ENCODE peak calls at places on chromosomes 16 and 17, in eight cellular contexts. Y is colonic mucosa, X is T-helper 1 cell, H is SHP77, V is lung, E is NCI-H1694 treated with DMSO at 0.1 percent for 48 hours, R is dorsolateral prefrontal cortex, M is H4. F is an unnamed sample.

GRCh38 chr16:86964846-86965245 is 352.3 kb downstream of the C16orf95 start:
- DNase-seq in Y (no peak), X (no peak), H (no peak), V (no peak), E (no peak), R (peak; percentile 20), M (no peak), F (no peak)

GRCh38 chr16:85578599-85578948 is 34.5 kb upstream of the GSE1 start:
- DNase-seq in Y (no peak), X (no peak), H (no peak), V (no peak), E (no peak), R (no peak), M (no peak), F (no peak)

GRCh38 chr16:75660321-75660720 is 12.7 kb downstream of the TERF2IP start:
- DNase-seq in Y (no peak), X (no peak), H (no peak), V (no peak), E (no peak), R (peak; percentile 65), M (no peak), F (no peak)

GRCh38 chr17:1203111-1203966 is 23.6 kb upstream of the ABR start:
- DNase-seq in Y (peak; percentile 75), X (peak; percentile 47), H (no peak), V (peak; percentile 65), E (no peak), R (no peak), M (peak; percentile 82), F (peak; percentile 86)

GRCh38 chr17:38922538-38923291 is 2.7 kb upstream of the LASP1NB start:
- DNase-seq in Y (peak; percentile 81), X (no peak), H (no peak), V (peak; percentile 65), E (peak; percentile 7), R (no peak), M (no peak), F (no peak)

GRCh38 chr17:29113334-29113733 is 66.9 kb downstream of the MYO18A start:
- DNase-seq in Y (no peak), X (no peak), H (no peak), V (no peak), E (no peak), R (no peak), M (no peak), F (no peak)

GRCh38 chr17:62637809-62638208 is 10.3 kb downstream of the MRC2 start:
- DNase-seq in Y (no peak), X (no peak), H (peak; percentile 21), V (no peak), E (no peak), R (no peak), M (no peak), F (no peak)

GRCh38 chr16:67399218-67399733 is 6.0 kb upstream of the TPPP3 start:
- DNase-seq in Y (peak; percentile 53), X (no peak), H (no peak), V (no peak), E (no peak), R (no peak), M (no peak), F (no peak)

GRCh38 chr17:26962255-26963162 is 331.4 kb upstream of the WSB1 start:
- DNase-seq in Y (no peak), X (no peak), H (no peak), V (no peak), E (no peak), R (no peak), M (no peak), F (no peak)

GRCh38 chr17:36846410-36847292 is 90.6 kb upstream of the LHX1 start:
- DNase-seq in Y (no peak), X (no peak), H (no peak), V (no peak), E (no peak), R (no peak), M (no peak), F (no peak)

GRCh38 chr17:68455756-68456528 is 1.4 kb downstream of the WIPI1 start:
- DNase-seq in Y (no peak), X (no peak), H (no peak), V (no peak), E (peak; percentile 23), R (no peak), M (peak; percentile 48), F (no peak)

GRCh38 chr16:19086322-19087199 is 19.1 kb downstream of the COQ7 start:
- DNase-seq in Y (peak; percentile 91), X (peak; percentile 59), H (peak; percentile 89), V (peak; percentile 86), E (peak; percentile 52), R (peak; percentile 81), M (peak; percentile 92), F (peak; percentile 88)

GRCh38 chr17:77254961-77255741 is 114.4 kb downstream of the SEC14L1 start:
- DNase-seq in Y (no peak), X (no peak), H (peak; percentile 34), V (peak; percentile 82), E (no peak), R (no peak), M (peak; percentile 97), F (no peak)

GRCh38 chr17:33366998-33367397 is 73.9 kb upstream of the ASIC2 start:
- DNase-seq in Y (no peak), X (no peak), H (no peak), V (no peak), E (no peak), R (no peak), M (no peak), F (no peak)

GRCh38 chr17:80940171-80941123 is 51.2 kb upstream of the CHMP6 start:
- DNase-seq in Y (no peak), X (no peak), H (peak; percentile 18), V (no peak), E (no peak), R (peak; percentile 28), M (no peak), F (peak; percentile 62)

GRCh38 chr17:67211742-67212141 is 33.3 kb downstream of the HELZ start:
- DNase-seq in Y (no peak), X (no peak), H (no peak), V (no peak), E (no peak), R (no peak), M (no peak), F (no peak)

GRCh38 chr16:47636501-47637090 is 175.5 kb downstream of the PHKB start:
- DNase-seq in Y (no peak), X (no peak), H (no peak), V (no peak), E (no peak), R (no peak), M (no peak), F (no peak)

GRCh38 chr16:47475786-47476185 is 14.7 kb downstream of the PHKB start:
- DNase-seq in Y (no peak), X (no peak), H (no peak), V (no peak), E (no peak), R (no peak), M (no peak), F (no peak)

GRCh38 chr16:476039-476438 is 50.6 kb downstream of the RAB11FIP3 start:
- DNase-seq in Y (peak; percentile 34), X (no peak), H (no peak), V (no peak), E (no peak), R (no peak), M (no peak), F (no peak)

GRCh38 chr17:81609541-81610353 is 27.2 kb downstream of the NPLOC4 start:
- DNase-seq in Y (no peak), X (no peak), H (no peak), V (no peak), E (no peak), R (no peak), M (no peak), F (no peak)

GRCh38 chr17:76276461-76277299 is 11.5 kb downstream of the UBALD2 start:
- DNase-seq in Y (no peak), X (no peak), H (no peak), V (no peak), E (no peak), R (no peak), M (no peak), F (no peak)

GRCh38 chr17:3569534-3570137 is 12.0 kb upstream of the TRPV3 start:
- DNase-seq in Y (no peak), X (no peak), H (no peak), V (no peak), E (no peak), R (no peak), M (no peak), F (no peak)

GRCh38 chr17:921161-921560 is 58.4 kb downstream of the NXN start:
- DNase-seq in Y (no peak), X (no peak), H (no peak), V (peak; percentile 35), E (no peak), R (no peak), M (no peak), F (no peak)

GRCh38 chr16:72876221-72876620 is 171.7 kb downstream of the ZFHX3 start:
- DNase-seq in Y (peak; percentile 32), X (no peak), H (no peak), V (no peak), E (no peak), R (no peak), M (peak; percentile 94), F (peak; percentile 86)

GRCh38 chr17:1470071-1470773 is 14.2 kb upstream of the CRK start:
- DNase-seq in Y (no peak), X (no peak), H (no peak), V (no peak), E (no peak), R (no peak), M (no peak), F (no peak)

F was measured in suprapubic skin.